ENCODE peak calls at places on chromosome 2, in nine cellular contexts. W is HEK293T, U is AG09319, K is Calu3, O is choroid plexus epithelial cell, B is NCI-H345, T is fibroblast of mammary gland, Z is T-cell, M is WTC11. X is an unnamed sample.

GRCh38 chr2:101135412-101136296 is 15.5 kb downstream of the TBC1D8 start:
- DNase-seq in W (no peak), U (no peak), K (no peak), O (peak; percentile 23), B (no peak), T (no peak), Z (no peak), M (peak; percentile 33), X (no peak)

GRCh38 chr2:38719706-38720105 is 31.5 kb downstream of the SRSF7 start:
- DNase-seq in W (no peak), U (no peak), K (no peak), O (no peak), B (no peak), T (no peak), Z (no peak), M (no peak), X (no peak)

GRCh38 chr2:102337481-102338386 is 17.9 kb upstream of the IL18R1 start:
- DNase-seq in W (no peak), U (no peak), K (no peak), O (peak; percentile 78), B (no peak), T (peak; percentile 60), Z (no peak), M (no peak), X (no peak)

GRCh38 chr2:239722760-239723448 is 302.2 kb downstream of the NDUFA10 start:
- DNase-seq in W (no peak), U (no peak), K (no peak), O (no peak), B (no peak), T (no peak), Z (no peak), M (no peak), X (no peak)

GRCh38 chr2:207692206-207693065 is 19.0 kb upstream of the CCNYL1 start:
- DNase-seq in W (peak; percentile 61), U (no peak), K (peak; percentile 44), O (peak; percentile 24), B (peak; percentile 20), T (peak; percentile 27), Z (peak; percentile 27), M (peak; percentile 55), X (no peak)

GRCh38 chr2:203583696-203584095 is 48.6 kb upstream of the RAPH1 start:
- DNase-seq in W (no peak), U (no peak), K (peak; percentile 12), O (peak; percentile 52), B (no peak), T (peak; percentile 46), Z (no peak), M (no peak), X (peak; percentile 59)

GRCh38 chr2:53880756-53881155 is 21.0 kb upstream of the GPR75 start:
- DNase-seq in W (no peak), U (peak; percentile 5), K (no peak), O (peak; percentile 71), B (no peak), T (peak; percentile 78), Z (no peak), M (no peak), X (peak; percentile 82)

GRCh38 chr2:27717070-27717453 is 53.4 kb downstream of the SLC4A1AP start:
- DNase-seq in W (no peak), U (no peak), K (no peak), O (no peak), B (no peak), T (peak; percentile 72), Z (no peak), M (no peak), X (no peak)

GRCh38 chr2:64915510-64915900 is 73.7 kb upstream of the SLC1A4 start:
- DNase-seq in W (no peak), U (no peak), K (no peak), O (no peak), B (no peak), T (peak; percentile 7), Z (no peak), M (no peak), X (no peak)